ENCODE peak calls at places on chromosomes 12 and 14, in nine cellular contexts. A, T, J, V, H, Q, E, Y and Z are unnamed samples.

GRCh38 chr12:124464062-124464461 is 103.3 kb downstream of the NCOR2 start:
- DNase-seq in A (no peak), T (no peak), J (no peak), V (no peak), H (peak), Q (no peak), E (no peak), Y (peak), Z (peak)

GRCh38 chr14:68458840-68459469 is 333.9 kb downstream of the ZFP36L1 start:
- DNase-seq in A (no peak), T (peak), J (no peak), V (no peak), H (no peak), Q (peak), E (no peak), Y (peak), Z (peak)

GRCh38 chr14:61388173-61388975 is 67.0 kb downstream of the PRKCH start:
- DNase-seq in A (no peak), T (peak), J (no peak), V (no peak), H (no peak), Q (peak), E (no peak), Y (no peak), Z (peak)

GRCh38 chr14:89650077-89650978 is 233.3 kb upstream of the FOXN3 start:
- DNase-seq in A (no peak), T (no peak), J (no peak), V (no peak), H (no peak), Q (no peak), E (no peak), Y (no peak), Z (no peak)

GRCh38 chr12:18576104-18576622 is 161.6 kb downstream of the PLCZ1 start:
- DNase-seq in A (no peak), T (peak), J (no peak), V (no peak), H (no peak), Q (no peak), E (no peak), Y (no peak), Z (no peak)

GRCh38 chr12:95949801-95950206 is 6.7 kb downstream of the AMDHD1 start:
- DNase-seq in A (no peak), T (no peak), J (no peak), V (no peak), H (no peak), Q (no peak), E (no peak), Y (no peak), Z (no peak)

GRCh38 chr12:62891805-62892549 is 43.0 kb downstream of the PPM1H start:
- DNase-seq in A (no peak), T (no peak), J (no peak), V (no peak), H (no peak), Q (no peak), E (no peak), Y (no peak), Z (no peak)

GRCh38 chr12:78963439-78964222 is 99.1 kb downstream of the SYT1 start:
- DNase-seq in A (no peak), T (peak), J (no peak), V (no peak), H (no peak), Q (peak), E (no peak), Y (no peak), Z (no peak)

GRCh38 chr12:7017870-7018349 is 366 bp downstream of the LPCAT3 start:
- DNase-seq in A (no peak), T (no peak), J (no peak), V (no peak), H (no peak), Q (no peak), E (peak), Y (no peak), Z (no peak)